ENCODE peak calls at places on chromosome 10, in nine cellular contexts. J is fibroblast of lung, V is PC-3, Q is GM23248, N is HepG2, O is DND-41, S is HCT116, D is A549, L is H1. E is an unnamed sample. For H3K4me1, the result is how much of the 10 kb centered on the place peaks cover.

GRCh38 chr10:1323951-1324350 is 267.8 kb downstream of the WDR37 start:
- DNase-seq in V (no peak), O (no peak), Q (no peak), J (no peak), N (no peak), L (no peak), D (no peak), S (no peak), E (no peak)

GRCh38 chr10:67492317-67493019 is 203.5 kb downstream of the CTNNA3 start:
- DNase-seq in O (no peak), L (no peak), Q (no peak), S (no peak), J (peak), V (peak), N (no peak), D (peak), E (no peak)

GRCh38 chr10:128579280-128579679 is 453.1 kb upstream of the MKI67 start:
- DNase-seq in V (no peak), S (no peak), N (no peak), Q (no peak), D (no peak), O (no peak), J (no peak), L (no peak), E (no peak)

GRCh38 chr10:61663466-61663865 is 737 bp downstream of the CABCOCO1 start:
- DNase-seq in N (no peak), D (no peak), V (peak), O (no peak), S (no peak), J (no peak), Q (peak), L (no peak), E (no peak)

GRCh38 chr10:52855546-52856325 is 83.2 kb upstream of the MBL2 start:
- DNase-seq in L (no peak), S (no peak), Q (no peak), O (no peak), J (no peak), D (no peak), N (no peak), V (peak), E (no peak)

GRCh38 chr10:60281792-60282353 is 107.8 kb downstream of the ANK3 start:
- DNase-seq in J (no peak), V (peak), S (no peak), N (no peak), D (no peak), O (no peak), Q (no peak), L (no peak), E (no peak)

GRCh38 chr10:14459670-14460069 is 128.9 kb upstream of the FRMD4A start:
- DNase-seq in O (no peak), Q (no peak), V (no peak), J (peak), L (no peak), S (no peak), N (no peak), D (no peak), E (peak)

GRCh38 chr10:86798636-86799035 is 42.2 kb downstream of the BMPR1A start:
- DNase-seq in O (no peak), V (no peak), D (no peak), S (no peak), L (no peak), J (peak), Q (peak), N (no peak), E (no peak)

GRCh38 chr10:1465421-1465902 is 271.9 kb downstream of the ADARB2 start:
- DNase-seq in D (no peak), J (no peak), S (no peak), O (peak), V (no peak), N (no peak), Q (no peak), L (no peak), E (no peak)

GRCh38 chr10:107163904-107164861 is at the start of gene SORCS1:
- DNase-seq in S (no peak), V (no peak), O (no peak), N (no peak), D (no peak), L (no peak), Q (peak), J (peak), E (no peak)

GRCh38 chr10:121681171-121681752 is 83.0 kb upstream of the FGFR2 start:
- DNase-seq in L (no peak), S (no peak), D (no peak), Q (no peak), N (no peak), V (no peak), J (no peak), O (no peak), E (no peak)

GRCh38 chr10:70169661-70170364 is 501 bp downstream of the SAR1A start:
- DNase-seq in V (no peak), J (no peak), O (no peak), N (no peak), Q (peak), D (no peak), L (no peak), S (no peak), E (no peak)

GRCh38 chr10:20882091-20882490 is 15.0 kb downstream of the NEBL start:
- DNase-seq in S (no peak), N (no peak), D (no peak), L (no peak), V (no peak), J (no peak), Q (no peak), O (no peak), E (no peak)

GRCh38 chr10:326894-327635 is 191.8 kb downstream of the ZMYND11 start:
- DNase-seq in D (no peak), Q (no peak), N (no peak), S (no peak), O (no peak), J (no peak), V (no peak), L (no peak), E (no peak)

GRCh38 chr10:21368728-21369425 is 156.6 kb downstream of the SKIDA1 start:
- DNase-seq in V (no peak), S (no peak), Q (no peak), J (peak), O (no peak), D (no peak), N (no peak), L (no peak), E (peak)

GRCh38 chr10:112723876-112724275 is 226.2 kb upstream of the TCF7L2 start:
- DNase-seq in J (no peak), L (no peak), Q (no peak), S (no peak), V (no peak), O (no peak), D (no peak), N (no peak), E (no peak)

GRCh38 chr10:79433324-79434222 is 11.9 kb downstream of the ZCCHC24 start:
- DNase-seq in D (no peak), Q (no peak), L (no peak), S (no peak), N (no peak), O (no peak), J (no peak), V (no peak), E (no peak)

GRCh38 chr10:129707406-129708388 is 240.7 kb downstream of the MGMT start:
- DNase-seq in Q (no peak), O (no peak), S (no peak), N (no peak), L (no peak), J (peak), V (no peak), D (no peak), E (peak)

GRCh38 chr10:3889961-3890522 is 105.0 kb upstream of the KLF6 start:
- DNase-seq in O (no peak), D (peak), V (peak), L (peak), N (peak), Q (peak), J (peak), S (peak), E (peak)

GRCh38 chr10:101888251-101888949 is 44.8 kb upstream of the KCNIP2 start:
- DNase-seq in D (no peak), Q (no peak), O (no peak), J (no peak), V (no peak), N (no peak), L (no peak), S (no peak), E (no peak)

GRCh38 chr10:8146650-8147049 is 92.2 kb downstream of the GATA3 start:
- DNase-seq in O (no peak), V (peak), N (no peak), S (peak), L (no peak), Q (no peak), D (no peak), J (peak), E (peak)

GRCh38 chr10:49741108-49741995 is 20.8 kb downstream of the OGDHL start:
- DNase-seq in L (no peak), O (no peak), J (no peak), V (peak), Q (peak), S (no peak), D (no peak), N (no peak), E (no peak)

GRCh38 chr10:7409732-7410168 is 1.1 kb downstream of the SFMBT2 start:
- DNase-seq in V (no peak), Q (peak), O (peak), L (no peak), D (no peak), S (no peak), N (no peak), J (peak), E (no peak)

GRCh38 chr10:68871731-68872342 is 29.3 kb upstream of the DDX50 start:
- DNase-seq in D (no peak), L (no peak), Q (peak), V (peak), J (peak), S (no peak), O (no peak), N (peak), E (peak)

GRCh38 chr10:48649349-48649944 is 35.2 kb upstream of the WDFY4 start:
- DNase-seq in L (no peak), V (no peak), Q (peak), N (no peak), O (no peak), J (no peak), D (no peak), S (no peak), E (no peak)

GRCh38 chr10:110918633-110919348 is at the start of gene BBIP1:
- DNase-seq in J (peak), S (peak), N (peak), Q (peak), O (no peak), V (peak), D (peak), L (peak), E (peak)

GRCh38 chr10:72240371-72240770 is 24.3 kb upstream of the ASCC1 start:
- DNase-seq in S (no peak), D (no peak), J (no peak), N (no peak), O (no peak), V (no peak), Q (no peak), L (no peak), E (no peak)

GRCh38 chr10:72244573-72245038 is 28.5 kb upstream of the ASCC1 start:
- DNase-seq in D (peak), V (no peak), J (no peak), L (no peak), N (no peak), O (no peak), Q (no peak), S (no peak), E (no peak)

GRCh38 chr10:72243822-72244437 is 27.9 kb upstream of the ASCC1 start:
- DNase-seq in D (peak), O (no peak), V (peak), L (no peak), N (no peak), J (peak), Q (peak), S (no peak), E (peak)

GRCh38 chr10:72241853-72242252 is 25.8 kb upstream of the ASCC1 start:
- DNase-seq in L (no peak), N (no peak), J (no peak), S (no peak), O (no peak), Q (no peak), V (no peak), D (no peak), E (no peak)

DNA sequence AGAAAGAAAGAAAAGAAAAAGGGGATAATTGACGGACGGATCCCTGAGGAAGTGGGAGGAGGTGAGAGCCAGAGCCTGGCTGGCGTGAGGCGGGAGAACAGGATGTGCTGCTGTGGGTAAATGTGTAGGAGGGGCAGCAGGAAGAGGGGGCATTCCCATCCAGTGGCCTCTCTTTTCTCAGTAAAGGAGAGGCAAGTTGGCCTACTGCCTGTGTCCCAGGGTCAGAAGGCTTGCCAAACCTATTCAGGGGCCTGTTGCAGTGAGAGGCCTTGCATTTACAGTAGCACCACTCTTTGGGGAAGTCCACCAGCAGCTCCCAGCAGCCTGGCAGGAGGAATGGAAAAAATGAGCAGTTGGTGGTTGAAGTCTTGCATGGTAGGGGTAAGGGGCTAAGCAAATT is 26.6 kb upstream of the ASCC1 start:
- DNase-seq in Q (peak), L (no peak), S (no peak), N (no peak), J (peak), V (no peak), D (no peak), O (no peak), E (peak)
- H3K4me1 ChIP-seq in Q (under half), L (under half), S (under half), N (half or more), J (under half), V (under half), D (half or more), O (under half), E (under half)

GRCh38 chr10:99941942-99942835 is 67.6 kb downstream of the DNMBP start:
- DNase-seq in J (peak), N (no peak), O (no peak), S (no peak), V (no peak), D (no peak), Q (peak), L (no peak), E (peak)
- H3K4me2 ChIP-seq in J (no peak), N (no peak), O (no peak), S (no peak), V (no peak), D (no peak), Q (peak), L (no peak), E (peak)

DNA sequence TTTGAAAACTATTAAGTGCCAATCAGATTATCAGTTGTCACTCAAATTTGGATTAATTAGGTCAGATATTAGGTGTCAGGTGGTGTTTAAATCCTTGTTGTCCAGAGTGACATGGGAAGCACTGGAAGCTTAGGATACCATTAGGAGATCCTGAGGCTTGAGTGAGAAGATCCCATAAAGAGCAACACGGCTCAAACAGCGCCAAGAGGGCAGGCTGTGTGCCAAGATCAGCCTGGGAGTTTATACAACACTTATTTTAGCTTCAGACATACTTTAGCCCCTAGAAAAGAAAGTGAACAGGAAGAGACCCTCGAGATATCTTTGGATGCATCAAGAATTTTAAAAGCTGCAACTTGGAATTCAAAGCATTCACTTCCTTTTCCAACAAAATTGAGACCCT is 14.2 kb upstream of the ACTA2 start:
- DNase-seq in V (no peak), O (no peak), Q (no peak), S (no peak), J (no peak), D (no peak), L (no peak), N (no peak), E (no peak)
- H3K4me1 ChIP-seq in V (under half), O (under half), Q (under half), S (under half), J (under half), D (under half), L (under half), N (under half), E (under half)

GRCh38 chr10:126062132-126063032 is 166.0 kb downstream of the FANK1 start:
- DNase-seq in D (peak), N (no peak), L (no peak), S (peak), Q (peak), J (peak), O (no peak), V (peak), E (peak)
- H3K4me2 ChIP-seq in D (peak), N (no peak), L (no peak), S (peak), Q (peak), J (peak), O (no peak), V (peak), E (peak)

GRCh38 chr10:124608093-124608721 is 136.0 kb downstream of the FAM53B start:
- DNase-seq in L (no peak), S (no peak), Q (no peak), V (no peak), D (no peak), N (no peak), O (no peak), J (no peak), E (no peak)
- H3K4me1 ChIP-seq in L (under half), S (under half), Q (under half), V (under half), D (under half), N (half or more), O (under half), J (under half), E (under half)

GRCh38 chr10:131909929-131910328 is 9.1 kb downstream of the PPP2R2D start:
- DNase-seq in O (no peak), L (no peak), Q (no peak), J (no peak), S (no peak), V (no peak), N (no peak), D (no peak), E (no peak)
- H3K4me2 ChIP-seq in O (no peak), L (no peak), Q (no peak), J (no peak), S (no peak), V (no peak), N (no peak), D (no peak), E (no peak)